ENCODE peak calls at places on chromosomes 16 and 17, in seven cellular contexts. S, L, M, V, T, A and G are unnamed samples.

GRCh38 chr16:50900391-50900942 is 158.6 kb downstream of the CYLD start:
- DNase-seq in S (no peak), L (no peak), M (no peak), V (no peak), T (no peak), A (no peak), G (no peak)

GRCh38 chr17:63437287-63438091 is 8.6 kb downstream of the CYB561 start:
- DNase-seq in S (no peak), L (no peak), M (no peak), V (no peak), T (no peak), A (no peak), G (no peak)

GRCh38 chr17:73431401-73432205 is 119.8 kb upstream of the CDC42EP4 start:
- DNase-seq in S (no peak), L (no peak), M (no peak), V (no peak), T (no peak), A (no peak), G (no peak)

GRCh38 chr17:77948690-77949114 is 9.8 kb upstream of the TNRC6C start:
- DNase-seq in S (no peak), L (no peak), M (no peak), V (no peak), T (peak; percentile 58), A (no peak), G (no peak)

GRCh38 chr16:69477546-69477945 is 53.1 kb downstream of the CYB5B start:
- DNase-seq in S (no peak), L (no peak), M (no peak), V (no peak), T (no peak), A (no peak), G (no peak)

GRCh38 chr16:49742428-49743205 is 113.3 kb downstream of the ZNF423 start:
- DNase-seq in S (no peak), L (no peak), M (no peak), V (no peak), T (no peak), A (no peak), G (no peak)

GRCh38 chr16:60127196-60127595 is 1393.1 kb upstream of the GOT2 start:
- DNase-seq in S (no peak), L (no peak), M (no peak), V (no peak), T (no peak), A (no peak), G (no peak)

GRCh38 chr17:77129568-77130301 is 11.0 kb upstream of the SEC14L1 start:
- DNase-seq in S (no peak), L (no peak), M (no peak), V (no peak), T (no peak), A (peak; percentile 65), G (no peak)

GRCh38 chr17:51947160-51947559 is 211.4 kb downstream of the CA10 start:
- DNase-seq in S (no peak), L (no peak), M (no peak), V (no peak), T (no peak), A (no peak), G (no peak)

GRCh38 chr17:63171428-63172205 is 205.6 kb downstream of the TANC2 start:
- DNase-seq in S (no peak), L (no peak), M (no peak), V (no peak), T (no peak), A (no peak), G (no peak)

GRCh38 chr17:51052235-51052634 is 68.4 kb downstream of the SPAG9 start:
- DNase-seq in S (no peak), L (no peak), M (no peak), V (no peak), T (no peak), A (no peak), G (no peak)

GRCh38 chr16:88920618-88921602 is 54.5 kb upstream of the PABPN1L start:
- DNase-seq in S (no peak), L (no peak), M (no peak), V (no peak), T (no peak), A (no peak), G (peak; percentile 86)

GRCh38 chr17:39926588-39927100 is 757 bp downstream of the ORMDL3 start:
- DNase-seq in S (peak; percentile 33), L (peak; percentile 35), M (peak; percentile 58), V (no peak), T (peak; percentile 33), A (no peak), G (peak; percentile 77)

GRCh38 chr17:79438045-79438444 is 172.8 kb downstream of the RBFOX3 start:
- DNase-seq in S (no peak), L (no peak), M (no peak), V (no peak), T (peak; percentile 50), A (no peak), G (no peak)

GRCh38 chr17:50037321-50038107 is 18.4 kb upstream of the ITGA3 start:
- DNase-seq in S (no peak), L (no peak), M (no peak), V (no peak), T (no peak), A (no peak), G (no peak)

GRCh38 chr17:66549312-66549705 is 246.9 kb downstream of the PRKCA start:
- DNase-seq in S (no peak), L (no peak), M (peak; percentile 23), V (no peak), T (no peak), A (peak; percentile 41), G (no peak)

GRCh38 chr17:40540448-40540847 is 24.8 kb downstream of the CCR7 start:
- DNase-seq in S (no peak), L (peak; percentile 45), M (no peak), V (no peak), T (no peak), A (no peak), G (no peak)

GRCh38 chr17:79933863-79934652 is 94.8 kb upstream of the CBX4 start:
- DNase-seq in S (no peak), L (no peak), M (no peak), V (no peak), T (no peak), A (no peak), G (peak; percentile 83)

GRCh38 chr16:57591870-57592485 is 36.5 kb upstream of the ADGRG1 start:
- DNase-seq in S (no peak), L (no peak), M (no peak), V (no peak), T (no peak), A (no peak), G (no peak)

GRCh38 chr17:44219636-44220210 is at the start of gene UBTF:
- DNase-seq in S (peak; percentile 58), L (peak; percentile 62), M (peak; percentile 72), V (no peak), T (peak; percentile 80), A (peak; percentile 47), G (peak; percentile 84)